ENCODE peak calls at places on chromosomes 1 and 21, in five cellular contexts. One of them, this sample, is unnamed.

GRCh38 chr1:204051258-204051657 is 21.7 kb upstream of the SOX13 start:
- DNase-seq in IMR-90: no peak
- DNase-seq in neuronal stem cell: no peak
- DNase-seq in H1: no peak
- DNase-seq in H9: no peak
- DNase-seq in this sample: no peak

GRCh38 chr1:33099290-33100118 is 18.6 kb downstream of the AZIN2 start:
- DNase-seq in IMR-90: peak
- DNase-seq in neuronal stem cell: no peak
- DNase-seq in H1: peak
- DNase-seq in H9: peak
- DNase-seq in this sample: peak

GRCh38 chr1:200302192-200302892 is 107.5 kb downstream of the ZNF281 start:
- DNase-seq in IMR-90: peak
- DNase-seq in neuronal stem cell: no peak
- DNase-seq in H1: peak
- DNase-seq in H9: peak
- DNase-seq in this sample: peak

GRCh38 chr1:51270751-51271150 is 34.7 kb downstream of the RNF11 start:
- DNase-seq in IMR-90: no peak
- DNase-seq in neuronal stem cell: no peak
- DNase-seq in H1: no peak
- DNase-seq in H9: no peak
- DNase-seq in this sample: no peak

GRCh38 chr1:19762175-19762779 is 37.4 kb downstream of the TMCO4 start:
- DNase-seq in IMR-90: peak
- DNase-seq in neuronal stem cell: peak
- DNase-seq in H1: peak
- DNase-seq in H9: peak
- DNase-seq in this sample: peak

GRCh38 chr1:43004587-43005459 is 46.2 kb upstream of the SLC2A1 start:
- DNase-seq in IMR-90: no peak
- DNase-seq in neuronal stem cell: no peak
- DNase-seq in H1: no peak
- DNase-seq in H9: no peak
- DNase-seq in this sample: no peak

GRCh38 chr1:24337455-24337854 is 18.3 kb downstream of the GRHL3 start:
- DNase-seq in IMR-90: no peak
- DNase-seq in neuronal stem cell: no peak
- DNase-seq in H1: no peak
- DNase-seq in H9: peak
- DNase-seq in this sample: no peak

GRCh38 chr21:38531610-38532009 is 33.3 kb upstream of the ERG start:
- DNase-seq in IMR-90: no peak
- DNase-seq in neuronal stem cell: no peak
- DNase-seq in H1: no peak
- DNase-seq in H9: no peak
- DNase-seq in this sample: no peak

GRCh38 chr1:230163719-230164118 is 96.7 kb downstream of the GALNT2 start:
- DNase-seq in IMR-90: no peak
- DNase-seq in neuronal stem cell: no peak
- DNase-seq in H1: no peak
- DNase-seq in H9: peak
- DNase-seq in this sample: no peak

GRCh38 chr1:228541725-228542124 is 54.5 kb downstream of the RNF187 start:
- DNase-seq in IMR-90: no peak
- DNase-seq in neuronal stem cell: no peak
- DNase-seq in H1: no peak
- DNase-seq in H9: no peak
- DNase-seq in this sample: no peak

GRCh38 chr1:165060285-165060793 is 296.2 kb downstream of the LMX1A start:
- DNase-seq in IMR-90: no peak
- DNase-seq in neuronal stem cell: no peak
- DNase-seq in H1: no peak
- DNase-seq in H9: no peak
- DNase-seq in this sample: no peak

DNA sequence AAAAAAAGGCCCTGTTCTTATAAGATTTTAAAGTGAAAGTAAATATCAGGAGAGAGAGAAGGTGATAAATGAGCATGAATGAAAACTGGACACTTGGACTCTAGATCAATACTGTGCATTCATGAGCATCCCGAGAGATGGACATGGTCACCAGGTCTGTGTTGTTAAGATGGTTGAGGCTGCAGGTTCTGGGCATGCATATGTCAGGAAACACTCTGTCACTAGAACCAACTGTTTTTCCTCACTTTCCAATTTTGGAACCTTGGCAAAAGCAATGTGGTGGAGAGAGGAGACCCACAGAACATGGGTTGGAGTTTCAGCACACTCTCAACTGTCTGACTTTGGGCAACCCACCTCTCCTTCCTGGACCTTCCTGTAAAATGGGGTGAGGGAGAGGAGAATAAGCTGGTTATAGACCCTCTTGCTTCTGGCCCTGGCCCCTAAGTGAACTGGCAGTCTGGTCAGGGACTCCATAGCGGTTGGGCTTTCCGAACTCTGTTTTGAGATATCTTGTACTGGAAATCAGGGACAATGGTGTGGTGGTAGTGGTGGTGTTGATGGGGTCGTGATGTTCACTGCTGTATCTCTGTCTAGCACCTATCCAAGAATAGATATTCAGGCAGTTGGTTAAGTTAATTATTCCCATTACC is 4.2 kb downstream of the MAN1C1 start:
- DNase-seq in IMR-90: no peak
- DNase-seq in neuronal stem cell: no peak
- DNase-seq in H1: peak
- DNase-seq in H9: no peak
- DNase-seq in this sample: no peak
- H3K23ac ChIP-seq in IMR-90: peak
- H3K23ac ChIP-seq in neuronal stem cell: no peak
- H3K23ac ChIP-seq in H1: no peak
- H3K23ac ChIP-seq in H9: no peak
- H3K23ac ChIP-seq in this sample: no peak

GRCh38 chr1:193310569-193310968 is 124.2 kb upstream of the B3GALT2 start:
- DNase-seq in IMR-90: no peak
- DNase-seq in neuronal stem cell: no peak
- DNase-seq in H1: no peak
- DNase-seq in H9: no peak
- DNase-seq in this sample: no peak
- H3K23ac ChIP-seq in IMR-90: no peak
- H3K23ac ChIP-seq in neuronal stem cell: no peak
- H3K23ac ChIP-seq in H1: no peak
- H3K23ac ChIP-seq in H9: no peak
- H3K23ac ChIP-seq in this sample: no peak

GRCh38 chr1:226121049-226121586 is 58.6 kb downstream of the H3-3A start:
- DNase-seq in IMR-90: no peak
- DNase-seq in neuronal stem cell: no peak
- DNase-seq in H1: no peak
- DNase-seq in H9: no peak
- DNase-seq in this sample: no peak

GRCh38 chr1:226123212-226123560 is 60.7 kb downstream of the H3-3A start:
- DNase-seq in IMR-90: no peak
- DNase-seq in neuronal stem cell: no peak
- DNase-seq in H1: no peak
- DNase-seq in H9: no peak
- DNase-seq in this sample: no peak

GRCh38 chr1:226123591-226124471 is 61.3 kb downstream of the H3-3A start:
- DNase-seq in IMR-90: peak
- DNase-seq in neuronal stem cell: no peak
- DNase-seq in H1: no peak
- DNase-seq in H9: no peak
- DNase-seq in this sample: no peak

GRCh38 chr1:226120398-226120797 is 57.9 kb downstream of the H3-3A start:
- DNase-seq in IMR-90: no peak
- DNase-seq in neuronal stem cell: no peak
- DNase-seq in H1: no peak
- DNase-seq in H9: no peak
- DNase-seq in this sample: no peak

GRCh38 chr1:226121587-226122400 is 59.3 kb downstream of the H3-3A start:
- DNase-seq in IMR-90: peak
- DNase-seq in neuronal stem cell: peak
- DNase-seq in H1: peak
- DNase-seq in H9: peak
- DNase-seq in this sample: peak
- H3K23ac ChIP-seq in IMR-90: peak
- H3K23ac ChIP-seq in neuronal stem cell: peak
- H3K23ac ChIP-seq in H1: no peak
- H3K23ac ChIP-seq in H9: no peak
- H3K23ac ChIP-seq in this sample: no peak

GRCh38 chr1:108084866-108085477 is 115.2 kb downstream of the SLC25A24 start:
- DNase-seq in IMR-90: no peak
- DNase-seq in neuronal stem cell: no peak
- DNase-seq in H1: no peak
- DNase-seq in H9: no peak
- DNase-seq in this sample: no peak
- H3K23ac ChIP-seq in IMR-90: no peak
- H3K23ac ChIP-seq in neuronal stem cell: no peak
- H3K23ac ChIP-seq in H1: no peak
- H3K23ac ChIP-seq in H9: no peak
- H3K23ac ChIP-seq in this sample: no peak

GRCh38 chr21:34197561-34197960 is 124.2 kb downstream of the MRPS6 start:
- DNase-seq in IMR-90: no peak
- DNase-seq in neuronal stem cell: no peak
- DNase-seq in H1: no peak
- DNase-seq in H9: no peak
- DNase-seq in this sample: no peak

GRCh38 chr21:34196996-34197395 is 123.6 kb downstream of the MRPS6 start:
- DNase-seq in IMR-90: no peak
- DNase-seq in neuronal stem cell: no peak
- DNase-seq in H1: no peak
- DNase-seq in H9: no peak
- DNase-seq in this sample: no peak

GRCh38 chr21:34199121-34199910 is 125.9 kb downstream of the MRPS6 start:
- DNase-seq in IMR-90: no peak
- DNase-seq in neuronal stem cell: no peak
- DNase-seq in H1: peak
- DNase-seq in H9: no peak
- DNase-seq in this sample: peak

GRCh38 chr21:34200288-34200905 is 127.0 kb downstream of the MRPS6 start:
- DNase-seq in IMR-90: no peak
- DNase-seq in neuronal stem cell: no peak
- DNase-seq in H1: no peak
- DNase-seq in H9: no peak
- DNase-seq in this sample: peak

DNA sequence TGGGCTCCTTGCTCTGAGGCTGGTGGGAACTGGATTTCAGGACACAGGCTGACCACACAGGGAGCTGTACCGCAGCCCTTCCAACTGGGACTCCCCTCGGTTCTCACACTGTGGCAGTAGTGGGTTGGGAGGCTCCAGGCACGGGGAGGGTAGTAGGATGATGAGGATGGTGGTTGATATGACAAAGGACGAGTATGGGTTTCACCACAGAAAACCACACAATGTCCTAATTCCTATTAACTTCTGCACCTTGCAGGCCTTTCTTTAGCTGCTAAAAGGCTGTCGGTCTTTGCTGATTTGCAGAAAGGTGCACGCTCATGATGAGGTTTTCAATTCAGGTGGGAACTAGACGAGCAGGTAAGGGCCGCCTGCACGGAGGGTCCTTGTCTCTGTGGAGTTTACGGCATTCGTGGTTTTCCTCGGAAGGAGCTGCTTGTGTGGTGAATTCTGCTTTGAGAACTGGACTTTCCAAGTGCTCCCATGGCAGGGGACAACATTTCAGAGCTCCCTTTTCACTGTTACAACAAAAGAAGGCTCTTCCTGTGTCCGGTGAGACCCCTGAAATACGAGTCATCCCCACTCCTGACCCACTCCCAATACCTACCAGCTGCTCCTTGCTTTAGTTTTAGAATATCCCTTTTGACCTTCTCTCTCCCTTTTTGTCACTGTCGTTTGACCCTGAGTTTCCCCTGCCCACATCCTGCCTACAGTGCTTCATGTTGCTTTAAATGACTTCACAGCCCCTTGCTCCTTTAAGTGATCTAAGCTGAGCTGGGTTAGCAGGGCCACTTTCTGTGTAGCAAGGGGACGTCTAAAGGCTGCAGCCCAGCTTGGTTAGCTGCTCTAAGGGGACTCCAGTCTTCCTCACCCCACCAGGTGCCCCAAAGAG is 125.1 kb downstream of the MRPS6 start:
- DNase-seq in IMR-90: no peak
- DNase-seq in neuronal stem cell: no peak
- DNase-seq in H1: peak
- DNase-seq in H9: no peak
- DNase-seq in this sample: no peak
- H3K23ac ChIP-seq in IMR-90: no peak
- H3K23ac ChIP-seq in neuronal stem cell: no peak
- H3K23ac ChIP-seq in H1: no peak
- H3K23ac ChIP-seq in H9: no peak
- H3K23ac ChIP-seq in this sample: no peak

GRCh38 chr1:8315573-8316475 is 2.1 kb upstream of the SLC45A1 start:
- DNase-seq in IMR-90: no peak
- DNase-seq in neuronal stem cell: no peak
- DNase-seq in H1: peak
- DNase-seq in H9: peak
- DNase-seq in this sample: no peak

GRCh38 chr1:8317647-8318360 is at the start of gene SLC45A1:
- DNase-seq in IMR-90: peak
- DNase-seq in neuronal stem cell: peak
- DNase-seq in H1: peak
- DNase-seq in H9: peak
- DNase-seq in this sample: peak

GRCh38 chr1:8311068-8311718 is 6.7 kb upstream of the SLC45A1 start:
- DNase-seq in IMR-90: no peak
- DNase-seq in neuronal stem cell: no peak
- DNase-seq in H1: no peak
- DNase-seq in H9: no peak
- DNase-seq in this sample: no peak

GRCh38 chr1:8312235-8313218 is 5.4 kb upstream of the SLC45A1 start:
- DNase-seq in IMR-90: no peak
- DNase-seq in neuronal stem cell: no peak
- DNase-seq in H1: no peak
- DNase-seq in H9: no peak
- DNase-seq in this sample: no peak

DNA sequence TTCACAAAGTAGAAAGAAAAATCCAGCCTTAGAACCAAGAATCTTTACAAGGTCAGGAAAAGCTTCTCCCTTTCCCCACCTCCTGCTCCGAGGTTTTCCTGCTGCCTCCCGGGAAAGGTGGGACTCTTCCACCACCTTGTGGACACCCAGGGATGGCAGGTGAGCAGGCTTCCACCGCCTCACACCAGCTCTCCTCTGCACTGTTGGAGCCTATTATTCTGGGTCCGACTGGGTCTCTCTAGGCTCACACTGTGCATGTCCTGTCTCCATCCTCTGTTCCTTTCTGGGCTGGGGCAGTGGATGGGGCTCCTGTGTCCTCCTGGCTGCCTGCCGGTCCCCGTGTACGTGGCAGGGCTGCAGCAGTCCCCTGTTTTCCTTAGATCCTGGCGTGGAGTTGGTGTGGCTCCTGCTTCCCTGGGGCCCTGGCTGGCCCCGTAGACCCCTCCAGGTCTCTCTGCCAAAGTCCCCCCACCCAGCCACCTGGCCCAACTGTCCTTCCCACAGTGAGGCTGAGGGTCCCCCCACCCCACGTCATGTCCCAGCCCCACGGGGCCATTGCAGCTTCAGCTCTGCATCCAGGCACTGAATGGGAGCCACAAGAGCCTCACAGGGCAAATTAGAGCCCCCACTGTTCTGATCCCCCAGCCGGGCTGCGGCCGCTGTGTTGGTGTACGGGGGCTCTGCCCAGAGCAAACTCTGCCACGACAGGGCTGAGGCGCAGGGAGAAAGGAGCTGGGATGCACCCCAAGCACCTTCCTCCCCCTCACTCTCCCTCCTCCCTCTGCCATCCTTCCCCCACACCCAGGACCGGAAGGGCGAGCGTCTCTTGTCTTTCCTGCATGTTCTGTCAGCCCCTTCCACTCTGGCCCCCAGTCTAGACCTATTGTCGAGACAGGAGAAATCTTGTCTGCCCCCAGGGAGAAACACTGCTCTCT is 3.3 kb upstream of the SLC45A1 start:
- DNase-seq in IMR-90: peak
- DNase-seq in neuronal stem cell: peak
- DNase-seq in H1: peak
- DNase-seq in H9: peak
- DNase-seq in this sample: peak
- H3K23ac ChIP-seq in IMR-90: no peak
- H3K23ac ChIP-seq in neuronal stem cell: peak
- H3K23ac ChIP-seq in H1: no peak
- H3K23ac ChIP-seq in H9: no peak
- H3K23ac ChIP-seq in this sample: peak

This sample was measured in mesenchymal stem cell.